ENCODE peak calls at places on chromosome 1, in nine cellular contexts. Z is Karpas-422, S is amniotic stem cell, J is T47D, I is H7, H is colonic mucosa, B is NCI-H146, L is right cardiac atrium, V is NCI-H774. G is an unnamed sample.

GRCh38 chr1:36351222-36351977 is 28.0 kb upstream of the EVA1B start:
- DNase-seq in J (no peak), Z (no peak), B (no peak), S (peak), I (no peak), L (no peak), H (no peak), V (no peak), G (no peak)

GRCh38 chr1:201228011-201228983 is 37.7 kb downstream of the IGFN1 start:
- DNase-seq in J (no peak), L (no peak), Z (no peak), H (peak), S (no peak), V (no peak), B (no peak), I (peak), G (no peak)

GRCh38 chr1:58855351-58856165 is 71.7 kb upstream of the JUN start:
- DNase-seq in L (no peak), V (no peak), J (no peak), Z (no peak), S (no peak), I (no peak), H (no peak), B (no peak), G (no peak)

GRCh38 chr1:197496722-197497121 is 228.7 kb downstream of the CRB1 start:
- DNase-seq in S (no peak), L (no peak), B (no peak), I (no peak), H (no peak), J (no peak), V (no peak), Z (no peak), G (no peak)

GRCh38 chr1:7302873-7303272 is 468.2 kb upstream of the VAMP3 start:
- DNase-seq in H (peak), V (no peak), I (peak), L (no peak), B (no peak), Z (no peak), S (no peak), J (peak), G (no peak)

GRCh38 chr1:200432586-200432985 is 22.8 kb upstream of the ZNF281 start:
- DNase-seq in S (no peak), Z (no peak), I (no peak), J (no peak), V (no peak), L (no peak), B (no peak), H (no peak), G (no peak)

GRCh38 chr1:119947468-119947867 is 51.2 kb upstream of the ADAM30 start:
- DNase-seq in I (no peak), V (no peak), Z (no peak), H (no peak), S (peak), L (no peak), J (no peak), B (no peak), G (no peak)

GRCh38 chr1:167579986-167580385 is 26.4 kb upstream of the CREG1 start:
- DNase-seq in S (no peak), Z (no peak), V (no peak), B (no peak), J (no peak), L (no peak), H (no peak), I (no peak), G (no peak)

GRCh38 chr1:56535949-56536348 is 43.4 kb downstream of the PLPP3 start:
- DNase-seq in S (no peak), L (no peak), Z (no peak), I (no peak), B (no peak), J (no peak), V (peak), H (no peak), G (no peak)

GRCh38 chr1:184387069-184387870 is 441 bp downstream of the C1orf21 start:
- DNase-seq in V (peak), H (peak), I (peak), B (peak), S (peak), J (no peak), L (peak), Z (no peak), G (no peak)

G was measured in occipital lobe.